ENCODE peak calls at places on chromosomes 6 and 20, in nine cellular contexts. O is MM.1S, M is colonic mucosa, A is IMR-90, R is mammary epithelial cell, U is fibroblast of lung, B is HepG2, T is adipocyte, H is PC-3. P is an unnamed sample. For H3K36me3, the result is how much of the 10 kb centered on the place peaks cover.

GRCh38 chr6:4516206-4516605 is 260.0 kb upstream of the CDYL start:
- DNase-seq in O (no peak), M (no peak), A (no peak), R (no peak), U (no peak), B (no peak), T (no peak), H (no peak), P (no peak)

GRCh38 chr6:105178636-105179035 is 1.2 kb downstream of the POPDC3 start:
- DNase-seq in O (no peak), M (no peak), A (no peak), R (no peak), U (no peak), B (no peak), T (peak), H (no peak), P (no peak)

GRCh38 chr6:122372647-122373046 is 26.8 kb upstream of the HSF2 start:
- DNase-seq in O (no peak), M (no peak), A (peak), R (no peak), U (no peak), B (no peak), T (peak), H (no peak), P (no peak)

GRCh38 chr6:117506180-117506835 is 23.8 kb downstream of the DCBLD1 start:
- DNase-seq in O (no peak), M (no peak), A (peak), R (peak), U (peak), B (peak), T (peak), H (no peak), P (no peak)

GRCh38 chr6:124389127-124389526 is 573.1 kb upstream of the RNF217 start:
- DNase-seq in O (no peak), M (no peak), A (no peak), R (no peak), U (no peak), B (no peak), T (no peak), H (no peak), P (no peak)

GRCh38 chr20:62362991-62363919 is 3.9 kb downstream of the LAMA5 start:
- DNase-seq in O (no peak), M (no peak), A (no peak), R (no peak), U (no peak), B (no peak), T (no peak), H (peak), P (no peak)

GRCh38 chr6:107488174-107488874 is 1.6 kb upstream of the SOBP start:
- DNase-seq in O (no peak), M (no peak), A (no peak), R (no peak), U (no peak), B (no peak), T (no peak), H (no peak), P (no peak)

GRCh38 chr20:35463455-35464300 is 8.3 kb downstream of the CEP250 start:
- DNase-seq in O (peak), M (peak), A (peak), R (peak), U (peak), B (peak), T (peak), H (peak), P (peak)

GRCh38 chr6:25050356-25050755 is 114.6 kb upstream of the RIPOR2 start:
- DNase-seq in O (no peak), M (no peak), A (peak), R (peak), U (peak), B (no peak), T (peak), H (no peak), P (no peak)

GRCh38 chr6:170092826-170093225 is 198.1 kb downstream of the DLL1 start:
- DNase-seq in O (no peak), M (no peak), A (no peak), R (no peak), U (no peak), B (no peak), T (no peak), H (no peak), P (no peak)

GRCh38 chr20:2864626-2865025 is 8.7 kb upstream of the PTPRA start:
- DNase-seq in O (no peak), M (no peak), A (no peak), R (no peak), U (no peak), B (no peak), T (no peak), H (no peak), P (no peak)

GRCh38 chr20:50017576-50018248 is 34.9 kb downstream of the SNAI1 start:
- DNase-seq in O (no peak), M (no peak), A (no peak), R (no peak), U (no peak), B (no peak), T (peak), H (no peak), P (no peak)

GRCh38 chr20:31673435-31673834 is 35.7 kb downstream of the COX4I2 start:
- DNase-seq in O (no peak), M (no peak), A (no peak), R (no peak), U (no peak), B (no peak), T (no peak), H (no peak), P (no peak)

DNA sequence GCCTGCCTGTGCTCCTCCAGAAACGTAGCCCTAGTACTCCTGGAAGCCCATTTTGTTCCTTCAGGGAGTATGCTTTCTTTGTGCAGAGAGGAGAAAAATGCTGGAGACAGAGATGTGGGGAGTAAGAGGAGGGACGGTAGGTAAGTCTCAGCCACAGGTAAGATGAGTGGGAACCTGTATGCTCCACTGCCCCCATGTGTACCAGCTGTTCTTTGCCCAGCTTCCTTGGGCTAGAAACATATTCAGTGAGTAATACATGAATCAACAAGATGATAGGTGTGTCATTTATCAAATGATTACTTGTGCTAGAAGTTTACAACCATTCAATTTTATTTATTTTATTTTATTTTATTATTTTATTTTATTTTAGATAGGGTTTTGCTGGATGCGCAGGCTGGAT is 13.6 kb upstream of the CEP85L start:
- DNase-seq in O (no peak), M (no peak), A (no peak), R (peak), U (no peak), B (no peak), T (no peak), H (peak), P (no peak)
- H3K9ac ChIP-seq in O (peak), M (no peak), A (no peak), R (no peak), U (no peak), B (no peak), T (no peak), H (no peak), P (no peak)

GRCh38 chr6:27575594-27576361 is 102.9 kb upstream of the ZNF184 start:
- DNase-seq in O (no peak), M (no peak), A (no peak), R (peak), U (peak), B (peak), T (no peak), H (peak), P (no peak)
- H3K36me3 ChIP-seq in O (under half), M (under half), A (under half), R (under half), U (under half), B (under half), T (under half), H (under half), P (under half)

GRCh38 chr6:139927742-139928305 is 553.4 kb upstream of the CITED2 start:
- DNase-seq in O (no peak), M (no peak), A (no peak), R (no peak), U (no peak), B (no peak), T (no peak), H (no peak), P (no peak)
- H3K9ac ChIP-seq in O (no peak), M (no peak), A (no peak), R (no peak), U (no peak), B (no peak), T (no peak), H (no peak), P (no peak)

DNA sequence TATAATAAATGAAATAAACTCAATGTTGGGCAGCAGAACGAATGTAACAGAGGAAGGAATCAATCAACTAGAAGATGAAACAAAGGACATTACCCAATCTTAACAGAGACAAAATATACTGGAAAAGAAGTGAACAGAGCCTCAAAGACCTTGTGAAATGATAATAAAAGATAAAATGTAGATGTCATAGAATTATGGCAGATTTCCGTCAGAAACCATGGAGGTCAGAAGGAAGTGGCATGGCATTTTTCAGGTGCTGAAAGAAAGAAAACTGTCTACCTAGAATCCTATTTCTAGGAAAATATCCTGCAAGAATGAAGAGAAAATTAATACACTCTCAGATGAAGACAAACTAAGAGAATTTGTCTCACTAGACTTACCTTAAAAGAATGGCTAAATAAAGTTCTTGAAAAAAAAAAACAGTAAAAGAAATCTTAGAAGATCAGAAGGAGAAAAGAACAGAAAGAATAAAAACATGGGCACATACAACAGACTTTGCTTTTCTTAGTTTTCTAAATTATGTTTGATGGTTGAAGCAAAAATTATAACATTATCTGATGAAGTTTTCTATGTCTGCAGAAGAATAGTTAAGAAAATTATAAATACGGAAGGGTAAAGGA is 23.4 kb upstream of the ZBTB2 start:
- DNase-seq in O (no peak), M (no peak), A (no peak), R (no peak), U (no peak), B (no peak), T (no peak), H (no peak), P (no peak)
- H3K36me3 ChIP-seq in O (under half), M (under half), A (under half), R (under half), U (under half), B (under half), T (half or more), H (under half), P (half or more)

GRCh38 chr6:43496370-43497128 is 13.6 kb downstream of the LRRC73 start:
- DNase-seq in O (no peak), M (no peak), A (peak), R (peak), U (peak), B (peak), T (peak), H (no peak), P (no peak)

GRCh38 chr6:43494766-43495165 is 15.4 kb downstream of the LRRC73 start:
- DNase-seq in O (no peak), M (no peak), A (no peak), R (no peak), U (no peak), B (no peak), T (no peak), H (no peak), P (no peak)

GRCh38 chr6:43494321-43494720 is 15.8 kb downstream of the LRRC73 start:
- DNase-seq in O (no peak), M (no peak), A (no peak), R (no peak), U (no peak), B (no peak), T (no peak), H (no peak), P (no peak)

GRCh38 chr6:43497129-43497396 is 13.1 kb downstream of the LRRC73 start:
- DNase-seq in O (no peak), M (no peak), A (no peak), R (no peak), U (no peak), B (no peak), T (no peak), H (no peak), P (no peak)

DNA sequence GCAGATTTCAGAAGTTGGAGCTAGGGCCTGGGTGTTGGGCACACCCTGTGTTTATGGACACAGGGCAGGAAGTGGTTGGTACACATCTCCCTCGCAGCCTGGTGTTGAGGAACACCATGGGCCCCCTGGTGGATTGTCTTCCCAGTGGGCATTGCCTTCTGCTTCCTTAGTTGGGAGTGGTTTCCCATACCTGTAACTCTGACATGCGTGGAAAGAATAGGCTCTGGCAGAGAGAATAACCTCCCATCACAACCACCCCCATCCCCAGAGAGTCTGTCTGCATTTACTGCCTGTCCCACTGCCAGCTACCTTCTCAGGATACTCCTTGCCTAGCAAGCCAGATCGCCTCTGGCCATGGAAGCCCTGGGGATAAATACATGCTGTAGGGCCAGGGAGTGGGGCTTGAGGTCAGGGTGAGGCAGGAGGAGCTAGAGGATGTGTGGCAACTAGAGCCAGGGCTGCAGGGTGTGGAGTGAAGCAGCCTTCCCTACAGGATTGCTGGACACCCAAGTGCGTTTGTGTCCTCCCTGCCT is 14.7 kb downstream of the LRRC73 start:
- DNase-seq in O (no peak), M (no peak), A (no peak), R (peak), U (no peak), B (peak), T (no peak), H (peak), P (no peak)
- H3K9ac ChIP-seq in O (no peak), M (no peak), A (no peak), R (peak), U (no peak), B (peak), T (no peak), H (no peak), P (peak)

GRCh38 chr20:58990651-58991445 is 9.8 kb downstream of the NELFCD start:
- DNase-seq in O (no peak), M (no peak), A (no peak), R (no peak), U (no peak), B (no peak), T (no peak), H (no peak), P (no peak)

GRCh38 chr20:58986968-58987517 is 6.0 kb downstream of the NELFCD start:
- DNase-seq in O (no peak), M (no peak), A (no peak), R (no peak), U (no peak), B (no peak), T (no peak), H (no peak), P (no peak)

GRCh38 chr20:58987790-58988564 is 6.9 kb downstream of the NELFCD start:
- DNase-seq in O (no peak), M (peak), A (no peak), R (no peak), U (no peak), B (no peak), T (no peak), H (no peak), P (no peak)

GRCh38 chr20:58988565-58988882 is 7.5 kb downstream of the NELFCD start:
- DNase-seq in O (no peak), M (no peak), A (no peak), R (no peak), U (no peak), B (no peak), T (no peak), H (no peak), P (no peak)

DNA sequence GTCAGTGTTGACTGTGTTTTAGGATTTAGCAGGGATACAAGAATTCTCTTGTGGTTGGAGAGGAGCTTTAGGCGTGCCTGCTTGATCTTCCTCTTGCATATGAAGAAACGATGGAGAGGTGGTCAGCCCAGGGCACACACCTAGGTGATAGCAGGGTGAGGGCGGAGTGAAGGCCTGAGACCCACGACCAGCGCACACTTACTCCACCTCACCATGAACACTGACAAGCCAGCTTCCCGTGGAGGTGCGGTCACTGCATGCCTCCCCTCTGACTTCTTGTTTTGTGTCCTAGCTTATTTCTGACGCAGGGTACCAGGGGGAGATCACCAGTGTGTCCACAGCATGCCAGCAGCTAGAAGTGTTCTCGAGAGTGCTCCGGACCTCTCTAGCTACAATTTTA is 8.1 kb downstream of the NELFCD start:
- DNase-seq in O (no peak), M (no peak), A (no peak), R (no peak), U (no peak), B (no peak), T (no peak), H (no peak), P (no peak)
- H3K36me3 ChIP-seq in O (under half), M (under half), A (half or more), R (under half), U (under half), B (half or more), T (half or more), H (half or more), P (half or more)

GRCh38 chr6:37547564-37548061 is 47.9 kb upstream of the CCDC167 start:
- DNase-seq in O (no peak), M (no peak), A (peak), R (peak), U (peak), B (no peak), T (no peak), H (peak), P (no peak)

GRCh38 chr6:37549186-37549957 is 49.7 kb upstream of the CCDC167 start:
- DNase-seq in O (no peak), M (no peak), A (no peak), R (no peak), U (no peak), B (no peak), T (no peak), H (no peak), P (no peak)

GRCh38 chr6:37548067-37548674 is 48.5 kb upstream of the CCDC167 start:
- DNase-seq in O (no peak), M (no peak), A (peak), R (no peak), U (no peak), B (no peak), T (no peak), H (peak), P (no peak)

GRCh38 chr6:37544530-37544929 is 44.8 kb upstream of the CCDC167 start:
- DNase-seq in O (no peak), M (no peak), A (no peak), R (no peak), U (no peak), B (no peak), T (no peak), H (no peak), P (no peak)

GRCh38 chr6:37546141-37546871 is 46.6 kb upstream of the CCDC167 start:
- DNase-seq in O (no peak), M (no peak), A (no peak), R (no peak), U (no peak), B (no peak), T (no peak), H (no peak), P (no peak)
- H3K9ac ChIP-seq in O (no peak), M (no peak), A (no peak), R (no peak), U (no peak), B (no peak), T (no peak), H (no peak), P (no peak)

GRCh38 chr20:47665221-47665991 is 119.9 kb downstream of the SULF2 start:
- DNase-seq in O (no peak), M (no peak), A (no peak), R (peak), U (no peak), B (no peak), T (no peak), H (no peak), P (no peak)

GRCh38 chr20:47667531-47668312 is 117.6 kb downstream of the SULF2 start:
- DNase-seq in O (no peak), M (no peak), A (no peak), R (no peak), U (no peak), B (no peak), T (no peak), H (no peak), P (no peak)

GRCh38 chr20:47667086-47667485 is 118.2 kb downstream of the SULF2 start:
- DNase-seq in O (no peak), M (no peak), A (no peak), R (no peak), U (no peak), B (no peak), T (no peak), H (no peak), P (no peak)

GRCh38 chr20:47664744-47665143 is 120.5 kb downstream of the SULF2 start:
- DNase-seq in O (no peak), M (no peak), A (no peak), R (no peak), U (no peak), B (no peak), T (no peak), H (no peak), P (no peak)

GRCh38 chr20:47666304-47666703 is 119.0 kb downstream of the SULF2 start:
- DNase-seq in O (no peak), M (no peak), A (no peak), R (no peak), U (no peak), B (no peak), T (no peak), H (no peak), P (no peak)
- H3K36me3 ChIP-seq in O (under half), M (under half), A (under half), R (under half), U (under half), B (under half), T (under half), H (under half), P (half or more)

GRCh38 chr6:150605333-150605732 is 5.6 kb downstream of the PLEKHG1 start:
- DNase-seq in O (no peak), M (no peak), A (no peak), R (no peak), U (no peak), B (no peak), T (no peak), H (no peak), P (no peak)

GRCh38 chr6:150600302-150601017 is 775 bp downstream of the PLEKHG1 start:
- DNase-seq in O (peak), M (peak), A (peak), R (peak), U (peak), B (peak), T (peak), H (peak), P (peak)

GRCh38 chr6:150606258-150607043 is 6.8 kb downstream of the PLEKHG1 start:
- DNase-seq in O (no peak), M (no peak), A (no peak), R (no peak), U (no peak), B (no peak), T (no peak), H (no peak), P (no peak)

GRCh38 chr6:150607044-150607650 is 7.5 kb downstream of the PLEKHG1 start:
- DNase-seq in O (no peak), M (no peak), A (no peak), R (no peak), U (no peak), B (no peak), T (no peak), H (no peak), P (no peak)

DNA sequence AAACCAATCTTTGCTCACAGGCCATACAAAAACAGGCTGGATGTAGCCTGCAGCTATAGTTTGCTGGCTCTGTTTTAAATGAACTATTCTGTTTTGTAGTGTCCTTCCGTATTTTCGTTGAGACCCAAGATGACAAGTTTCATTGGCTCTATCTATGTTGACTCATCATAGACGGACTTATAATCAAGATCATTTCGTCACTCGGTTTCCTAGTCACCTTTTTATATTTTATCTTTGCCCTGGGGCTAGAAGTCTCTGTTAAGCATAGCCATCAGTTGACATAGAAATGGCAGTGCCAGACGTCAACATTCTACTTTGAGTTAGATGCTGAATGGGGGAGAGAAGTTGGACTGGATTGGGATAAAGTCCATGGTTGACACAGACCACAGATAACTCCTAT is 4.8 kb downstream of the PLEKHG1 start:
- DNase-seq in O (no peak), M (no peak), A (no peak), R (no peak), U (no peak), B (no peak), T (no peak), H (no peak), P (no peak)
- H3K9ac ChIP-seq in O (no peak), M (no peak), A (no peak), R (no peak), U (no peak), B (no peak), T (no peak), H (no peak), P (no peak)